ENCODE peak calls at places on chromosome 11, in seven cellular contexts. S, C, U, O, D, E and Y are unnamed samples. For H3K4me1 and H3K36me3, the result is how much of the 10 kb centered on the place peaks cover.

GRCh38 chr11:46889689-46890475 is 28.5 kb downstream of the LRP4 start:
- DNase-seq in S (peak), C (peak), U (peak), O (peak), D (peak), E (peak), Y (peak)

GRCh38 chr11:12205330-12205729 is 94.9 kb downstream of the MICAL2 start:
- DNase-seq in S (no peak), C (no peak), U (no peak), O (no peak), D (no peak), E (no peak), Y (no peak)

GRCh38 chr11:58730507-58731089 is 1.1 kb downstream of the GLYAT start:
- DNase-seq in S (no peak), C (no peak), U (no peak), O (no peak), D (no peak), E (no peak), Y (no peak)

GRCh38 chr11:47235163-47235562 is 13.5 kb downstream of the ACP2 start:
- DNase-seq in S (no peak), C (peak), U (no peak), O (no peak), D (no peak), E (no peak), Y (no peak)

GRCh38 chr11:122664188-122664587 is 8.7 kb downstream of the UBASH3B start:
- DNase-seq in S (no peak), C (no peak), U (no peak), O (no peak), D (no peak), E (no peak), Y (no peak)

GRCh38 chr11:77345621-77346020 is 44.1 kb upstream of the GDPD4 start:
- DNase-seq in S (no peak), C (no peak), U (no peak), O (no peak), D (no peak), E (no peak), Y (no peak)

GRCh38 chr11:77730789-77731188 is 89.7 kb downstream of the RSF1 start:
- DNase-seq in S (no peak), C (no peak), U (no peak), O (no peak), D (no peak), E (no peak), Y (no peak)

GRCh38 chr11:107669893-107670601 is 41.8 kb downstream of the SLN start:
- DNase-seq in S (no peak), C (no peak), U (no peak), O (no peak), D (no peak), E (no peak), Y (no peak)

GRCh38 chr11:28770806-28771205 is 662.6 kb downstream of the METTL15 start:
- DNase-seq in S (no peak), C (no peak), U (no peak), O (no peak), D (no peak), E (no peak), Y (no peak)

GRCh38 chr11:120710354-120711187 is 199.0 kb downstream of the GRIK4 start:
- DNase-seq in S (peak), C (peak), U (peak), O (no peak), D (peak), E (no peak), Y (peak)

GRCh38 chr11:64762277-64762915 is 2.6 kb upstream of the PYGM start:
- DNase-seq in S (no peak), C (peak), U (no peak), O (peak), D (no peak), E (no peak), Y (no peak)

GRCh38 chr11:77088236-77089003 is 14.2 kb upstream of the OMP start:
- DNase-seq in S (no peak), C (no peak), U (no peak), O (no peak), D (no peak), E (no peak), Y (no peak)

GRCh38 chr11:75734491-75735180 is 17.0 kb downstream of the MOGAT2 start:
- DNase-seq in S (no peak), C (no peak), U (peak), O (no peak), D (no peak), E (no peak), Y (no peak)

GRCh38 chr11:111957663-111958415 is 20.7 kb downstream of the DIXDC1 start:
- DNase-seq in S (no peak), C (no peak), U (no peak), O (no peak), D (no peak), E (no peak), Y (no peak)

GRCh38 chr11:111530091-111530490 is 10.4 kb upstream of the LAYN start:
- DNase-seq in S (no peak), C (no peak), U (no peak), O (no peak), D (no peak), E (no peak), Y (no peak)

GRCh38 chr11:44244649-44245308 is 65.2 kb downstream of the ALX4 start:
- DNase-seq in S (no peak), C (no peak), U (no peak), O (no peak), D (no peak), E (no peak), Y (no peak)

GRCh38 chr11:76574406-76574805 is 96.1 kb downstream of the LRRC32 start:
- DNase-seq in S (no peak), C (no peak), U (no peak), O (no peak), D (no peak), E (no peak), Y (no peak)

GRCh38 chr11:66864924-66865697 is 8.2 kb downstream of the LRFN4 start:
- DNase-seq in S (no peak), C (no peak), U (no peak), O (no peak), D (no peak), E (no peak), Y (no peak)

GRCh38 chr11:127670372-127670771 is 669.8 kb upstream of the KIRREL3 start:
- DNase-seq in S (no peak), C (no peak), U (no peak), O (no peak), D (no peak), E (no peak), Y (no peak)

GRCh38 chr11:108368134-108368533 is 99.2 kb downstream of the C11orf65 start:
- DNase-seq in S (no peak), C (no peak), U (no peak), O (no peak), D (no peak), E (no peak), Y (no peak)

DNA sequence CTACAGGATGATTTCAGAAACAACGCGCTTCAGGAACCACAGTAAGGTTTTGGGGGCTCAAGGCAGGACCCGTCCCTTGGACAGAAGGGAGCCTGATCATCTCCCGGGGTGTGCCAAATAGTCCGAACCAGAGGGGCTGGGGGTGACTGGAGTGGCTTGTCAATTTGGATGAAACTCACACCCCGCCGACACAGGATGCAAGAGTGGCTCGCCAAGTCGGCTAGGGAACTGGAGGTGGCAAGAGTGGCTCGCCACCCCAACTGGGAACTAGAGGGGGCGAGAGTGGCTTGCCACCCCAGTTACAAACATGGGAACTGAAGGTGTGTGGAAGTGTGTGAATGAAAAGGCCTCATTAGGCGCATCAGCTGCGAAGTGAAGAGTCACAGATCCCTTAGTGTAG is 26.5 kb upstream of the CPT1A start:
- DNase-seq in S (no peak), C (no peak), U (no peak), O (no peak), D (no peak), E (no peak), Y (no peak)
- H3K4me1 ChIP-seq in S (under half), C (under half), U (under half), O (under half), D (under half), E (under half), Y (under half)

GRCh38 chr11:61778920-61779650 is 13.3 kb downstream of the TMEM258 start:
- DNase-seq in S (no peak), C (no peak), U (no peak), O (no peak), D (no peak), E (no peak), Y (no peak)

GRCh38 chr11:61779666-61780525 is 12.5 kb downstream of the TMEM258 start:
- DNase-seq in S (no peak), C (no peak), U (no peak), O (no peak), D (no peak), E (no peak), Y (no peak)

GRCh38 chr11:61776561-61777075 is 15.8 kb downstream of the TMEM258 start:
- DNase-seq in S (peak), C (peak), U (peak), O (peak), D (peak), E (no peak), Y (no peak)

GRCh38 chr11:61777234-61778090 is 14.9 kb downstream of the TMEM258 start:
- DNase-seq in S (no peak), C (peak), U (no peak), O (peak), D (no peak), E (no peak), Y (no peak)

DNA sequence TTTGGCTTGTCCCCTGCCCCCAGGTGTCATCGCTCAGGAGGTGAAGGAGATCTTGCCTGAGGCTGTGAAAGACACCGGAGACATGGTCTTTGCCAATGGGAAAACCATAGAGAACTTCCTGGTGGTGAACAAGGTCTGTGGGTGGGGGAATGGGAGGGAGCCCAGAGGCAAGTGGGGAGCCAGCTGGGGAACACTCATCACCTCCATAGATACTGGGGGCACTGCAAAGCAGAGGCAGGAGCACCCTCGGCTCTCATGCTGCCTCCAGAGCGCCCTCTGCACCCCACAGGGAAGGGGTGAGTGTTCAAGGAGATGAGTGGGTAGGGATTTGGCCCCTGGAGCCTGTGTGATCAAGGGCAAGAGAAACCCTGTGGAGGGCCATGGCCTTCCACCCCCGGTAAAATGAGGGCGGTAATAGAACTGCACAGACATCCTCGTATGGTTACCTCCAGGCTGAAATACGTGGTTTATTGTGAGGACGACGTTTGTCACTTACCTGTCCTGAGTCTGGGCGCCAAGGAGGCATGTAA is 14.0 kb downstream of the TMEM258 start:
- DNase-seq in S (no peak), C (no peak), U (no peak), O (no peak), D (no peak), E (no peak), Y (no peak)
- H3K36me3 ChIP-seq in S (under half), C (under half), U (half or more), O (under half), D (under half), E (under half), Y (half or more)

GRCh38 chr11:10584071-10584501 is 15.6 kb upstream of the LYVE1 start:
- DNase-seq in S (no peak), C (no peak), U (no peak), O (no peak), D (no peak), E (no peak), Y (no peak)
- TF ChIP-seq YY1 in S (no peak), C (no peak), U (no peak), O (no peak), D (no peak), E (no peak), Y (no peak)

DNA sequence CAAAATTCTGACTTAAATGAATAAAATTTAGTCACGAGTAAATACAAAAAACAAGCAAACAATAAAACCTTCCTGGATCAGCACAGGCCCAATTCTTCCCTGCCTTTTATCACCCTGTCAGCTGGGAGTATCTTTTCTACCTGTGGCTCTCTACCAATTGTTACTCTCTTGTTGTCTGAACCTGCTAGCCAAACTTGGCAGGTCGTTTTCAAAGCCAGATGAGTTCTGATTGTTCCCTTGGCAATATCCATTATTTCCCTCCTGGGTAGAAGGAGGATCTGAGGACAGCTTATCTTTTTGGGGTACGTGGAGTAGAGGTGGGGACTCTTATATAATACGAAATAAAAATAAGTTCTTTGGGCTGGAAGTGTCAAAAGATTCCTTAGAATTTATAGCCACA is 40.2 kb downstream of the SNX19 start:
- DNase-seq in S (no peak), C (no peak), U (no peak), O (no peak), D (no peak), E (no peak), Y (no peak)
- H3K4me1 ChIP-seq in S (under half), C (under half), U (under half), O (under half), D (under half), E (under half), Y (under half)